ENCODE peak calls at places on chromosomes 13 and 19, in eight cellular contexts. N is A549, M is GM23338, V is SK-N-SH, W is Panc1, A is GM12878, R is HepG2, I is HL-60. G is an unnamed sample.

GRCh38 chr19:10643968-10644290 is 10.2 kb upstream of the ILF3 start:
- DNase-seq in N (no peak), M (no peak), V (peak; percentile 57), W (no peak), A (no peak), R (no peak), I (no peak), G (no peak)

GRCh38 chr19:344625-345319 is at the start of gene MIER2:
- DNase-seq in N (peak; percentile 80), M (peak; percentile 83), V (peak; percentile 99), W (no peak), A (peak; percentile 16), R (peak; percentile 50), I (no peak), G (peak; percentile 35)

GRCh38 chr13:34627905-34628682 is 314.0 kb upstream of the NBEA start:
- DNase-seq in N (peak; percentile 78), M (no peak), V (no peak), W (no peak), A (no peak), R (no peak), I (no peak), G (no peak)

GRCh38 chr13:101875091-101875490 is 422.6 kb downstream of the ITGBL1 start:
- DNase-seq in N (no peak), M (no peak), V (no peak), W (no peak), A (no peak), R (no peak), I (no peak), G (no peak)

GRCh38 chr13:110448677-110449076 is 112.8 kb downstream of the RAB20 start:
- DNase-seq in N (no peak), M (no peak), V (no peak), W (no peak), A (no peak), R (no peak), I (no peak), G (no peak)

GRCh38 chr19:12703056-12703455 is 6.6 kb upstream of the FBXW9 start:
- DNase-seq in N (peak; percentile 66), M (peak; percentile 94), V (peak; percentile 90), W (no peak), A (no peak), R (peak; percentile 56), I (no peak), G (peak; percentile 57)

GRCh38 chr19:6717441-6717971 is 2.9 kb downstream of the C3 start:
- DNase-seq in N (peak; percentile 47), M (peak; percentile 38), V (no peak), W (no peak), A (no peak), R (no peak), I (no peak), G (peak; percentile 43)

GRCh38 chr19:42531313-42531712 is 3.0 kb upstream of the CEACAM1 start:
- DNase-seq in N (no peak), M (no peak), V (no peak), W (no peak), A (no peak), R (no peak), I (no peak), G (no peak)

GRCh38 chr19:33450689-33451088 is 70.9 kb downstream of the PEPD start:
- DNase-seq in N (no peak), M (no peak), V (no peak), W (no peak), A (no peak), R (no peak), I (no peak), G (no peak)

GRCh38 chr13:107585466-107585865 is 629.9 kb downstream of the LIG4 start:
- DNase-seq in N (no peak), M (no peak), V (no peak), W (no peak), A (no peak), R (no peak), I (no peak), G (no peak)

GRCh38 chr13:103531278-103531677 is 465.1 kb upstream of the SLC10A2 start:
- DNase-seq in N (no peak), M (no peak), V (no peak), W (no peak), A (no peak), R (no peak), I (no peak), G (no peak)

GRCh38 chr13:112596220-112596619 is 8.3 kb upstream of the TUBGCP3 start:
- DNase-seq in N (no peak), M (no peak), V (no peak), W (no peak), A (no peak), R (no peak), I (no peak), G (no peak)

GRCh38 chr19:10533656-10534386 is 9.9 kb upstream of the ATG4D start:
- DNase-seq in N (peak; percentile 29), M (no peak), V (no peak), W (no peak), A (no peak), R (no peak), I (no peak), G (no peak)

GRCh38 chr13:99311137-99311536 is 3.9 kb upstream of the GPR183 start:
- DNase-seq in N (no peak), M (peak; percentile 27), V (no peak), W (no peak), A (no peak), R (no peak), I (peak; percentile 83), G (no peak)

GRCh38 chr19:33460221-33460908 is 61.2 kb downstream of the PEPD start:
- DNase-seq in N (no peak), M (no peak), V (no peak), W (no peak), A (no peak), R (no peak), I (no peak), G (no peak)

GRCh38 chr13:36981156-36981743 is 17.9 kb downstream of the ALG5 start:
- DNase-seq in N (peak; percentile 45), M (peak; percentile 56), V (peak; percentile 50), W (no peak), A (no peak), R (peak; percentile 45), I (no peak), G (no peak)

GRCh38 chr13:23428183-23428528 is 5.3 kb downstream of the SACS start:
- DNase-seq in N (no peak), M (no peak), V (no peak), W (no peak), A (no peak), R (no peak), I (no peak), G (no peak)

GRCh38 chr13:46296465-46296822 is 84.7 kb downstream of the LRRC63 start:
- DNase-seq in N (no peak), M (no peak), V (no peak), W (no peak), A (no peak), R (no peak), I (no peak), G (no peak)

GRCh38 chr19:51111606-51112005 is 3.4 kb upstream of the CTU1 start:
- DNase-seq in N (peak; percentile 55), M (peak; percentile 68), V (no peak), W (no peak), A (no peak), R (peak; percentile 14), I (peak; percentile 10), G (peak; percentile 40)

GRCh38 chr13:95728957-95729356 is 52.0 kb downstream of the DNAJC3 start:
- DNase-seq in N (no peak), M (no peak), V (no peak), W (no peak), A (no peak), R (no peak), I (no peak), G (no peak)

GRCh38 chr19:7801020-7801570 is 28.9 kb upstream of the EVI5L start:
- DNase-seq in N (no peak), M (no peak), V (no peak), W (no peak), A (no peak), R (no peak), I (no peak), G (no peak)

GRCh38 chr13:103145476-103145875 is 79.3 kb upstream of the SLC10A2 start:
- DNase-seq in N (no peak), M (no peak), V (no peak), W (no peak), A (no peak), R (no peak), I (no peak), G (no peak)

GRCh38 chr13:23506821-23507210 is 63.4 kb upstream of the TNFRSF19 start:
- DNase-seq in N (no peak), M (no peak), V (peak; percentile 50), W (no peak), A (no peak), R (no peak), I (no peak), G (no peak)

GRCh38 chr13:61255035-61255796 is 160.4 kb downstream of the PCDH20 start:
- DNase-seq in N (peak; percentile 3), M (peak; percentile 78), V (no peak), W (no peak), A (no peak), R (peak; percentile 3), I (no peak), G (peak; percentile 2)
- TF ChIP-seq CTCF in N (no peak), M (peak; percentile 51), V (no peak), W (no peak), A (peak; percentile 0), R (peak; percentile 10), I (no peak), G (no peak)

GRCh38 chr19:3672575-3672948 is 27.7 kb downstream of the PIP5K1C start:
- DNase-seq in N (no peak), M (no peak), V (no peak), W (no peak), A (no peak), R (no peak), I (no peak), G (no peak)

GRCh38 chr19:3670258-3670795 is 29.9 kb downstream of the PIP5K1C start:
- DNase-seq in N (peak; percentile 77), M (no peak), V (no peak), W (no peak), A (no peak), R (no peak), I (no peak), G (no peak)

GRCh38 chr19:3671680-3672574 is 28.3 kb downstream of the PIP5K1C start:
- DNase-seq in N (no peak), M (no peak), V (no peak), W (no peak), A (no peak), R (no peak), I (no peak), G (no peak)

GRCh38 chr19:3669616-3670257 is 30.5 kb downstream of the PIP5K1C start:
- DNase-seq in N (no peak), M (no peak), V (no peak), W (no peak), A (no peak), R (no peak), I (no peak), G (no peak)

GRCh38 chr19:3670796-3671679 is 29.2 kb downstream of the PIP5K1C start:
- DNase-seq in N (no peak), M (no peak), V (no peak), W (no peak), A (no peak), R (no peak), I (no peak), G (no peak)
- TF ChIP-seq REST in N (no peak), M (no peak), V (no peak), W (no peak), A (no peak), R (no peak), I (no peak), G (no peak)

GRCh38 chr13:35744144-35744543 is 267.7 kb upstream of the MAB21L1 start:
- DNase-seq in N (no peak), M (no peak), V (no peak), W (no peak), A (no peak), R (no peak), I (no peak), G (no peak)
- TF ChIP-seq CTCF in N (no peak), M (no peak), V (no peak), W (no peak), A (no peak), R (no peak), I (no peak), G (no peak)

GRCh38 chr13:106522898-106523525 is 12.4 kb downstream of the EFNB2 start:
- DNase-seq in N (no peak), M (no peak), V (no peak), W (no peak), A (no peak), R (no peak), I (no peak), G (no peak)
- TF ChIP-seq REST in N (no peak), M (no peak), V (no peak), W (no peak), A (no peak), R (no peak), I (no peak), G (no peak)

G was measured in HCT116.